ENCODE peak calls at places on chromosomes 2 and 18, in five cellular contexts. K is BJ, P is fibroblast of mammary gland, L is fibroblast of lung, N is A549. X is an unnamed sample.

GRCh38 chr18:54004828-54005227 is 219.6 kb downstream of the MBD2 start:
- DNase-seq in L (no peak), K (no peak), P (peak; percentile 30), N (no peak), X (no peak)

GRCh38 chr18:48609820-48610815 is 71.3 kb downstream of the CTIF start:
- DNase-seq in K (no peak), P (no peak), N (no peak), L (no peak), X (no peak)

GRCh38 chr2:173989160-173989885 is 24.1 kb upstream of the SP3 start:
- DNase-seq in P (no peak), L (no peak), K (no peak), N (no peak), X (no peak)

GRCh38 chr2:10947005-10947440 is 35.3 kb downstream of the KCNF1 start:
- DNase-seq in K (no peak), L (peak; percentile 43), N (no peak), P (peak; percentile 66), X (peak; percentile 62)

GRCh38 chr18:28080876-28081300 is 96.0 kb downstream of the CDH2 start:
- DNase-seq in P (no peak), N (no peak), L (no peak), K (no peak), X (no peak)

GRCh38 chr2:235505210-235505741 is 11.4 kb downstream of the AGAP1 start:
- DNase-seq in N (no peak), L (no peak), K (no peak), P (no peak), X (no peak)

GRCh38 chr2:109663721-109664120 is 49.6 kb downstream of the SOWAHC start:
- DNase-seq in N (no peak), L (peak; percentile 79), K (peak; percentile 17), P (peak; percentile 89), X (peak; percentile 87)

GRCh38 chr2:108377815-108378630 is at the start of gene SULT1C4:
- DNase-seq in K (no peak), N (no peak), L (peak; percentile 53), P (no peak), X (peak; percentile 28)

GRCh38 chr2:61340242-61340641 is 130.6 kb downstream of the USP34 start:
- DNase-seq in K (no peak), P (peak; percentile 73), N (no peak), L (peak; percentile 89), X (peak; percentile 21)

GRCh38 chr2:196441527-196441926 is 198.0 kb upstream of the CCDC150 start:
- DNase-seq in K (no peak), N (no peak), P (no peak), L (no peak), X (no peak)

GRCh38 chr2:11387831-11388230 is 43.4 kb upstream of the ROCK2 start:
- DNase-seq in K (no peak), L (no peak), N (no peak), P (no peak), X (no peak)

GRCh38 chr2:239225921-239226561 is 174.8 kb downstream of the HDAC4 start:
- DNase-seq in K (peak; percentile 68), P (peak; percentile 68), L (peak; percentile 69), N (no peak), X (peak; percentile 32)

GRCh38 chr2:96927420-96928171 is 57.7 kb upstream of the SEMA4C start:
- DNase-seq in P (no peak), K (no peak), L (no peak), N (no peak), X (peak; percentile 39)

GRCh38 chr18:44887227-44887631 is 206.5 kb downstream of the SETBP1 start:
- DNase-seq in K (no peak), P (peak; percentile 87), L (no peak), N (peak; percentile 1), X (peak; percentile 63)

GRCh38 chr2:2456721-2457120 is 125.6 kb upstream of the MYT1L start:
- DNase-seq in K (peak; percentile 2), P (peak; percentile 37), L (peak; percentile 62), N (no peak), X (no peak)

GRCh38 chr2:235827585-235827992 is 333.7 kb downstream of the AGAP1 start:
- DNase-seq in L (peak; percentile 5), K (no peak), N (peak; percentile 43), P (peak; percentile 50), X (peak; percentile 58)

GRCh38 chr2:173667415-173667814 is 297.8 kb downstream of the SP3 start:
- DNase-seq in L (no peak), K (no peak), N (no peak), P (peak; percentile 19), X (peak; percentile 40)

GRCh38 chr18:63339920-63340484 is 20.4 kb upstream of the BCL2 start:
- DNase-seq in K (no peak), P (peak; percentile 58), N (no peak), L (peak; percentile 58), X (no peak)
- TF ChIP-seq CTCF in K (peak; percentile 60), P (peak; percentile 50), N (peak; percentile 45), L (peak; percentile 59), X (peak; percentile 49)

GRCh38 chr2:62505109-62505508 is 886 bp downstream of the TMEM17 start:
- DNase-seq in L (no peak), P (peak; percentile 33), N (no peak), K (no peak), X (peak; percentile 29)
- H3K4me3 ChIP-seq in L (no peak overlapping the region), P (no peak overlapping the region), N (peak overlapping the region; percentile 44), K (peak overlapping the region; percentile 63), X (peak overlapping the region; percentile 9)

GRCh38 chr2:129103922-129104878 is 785.5 kb upstream of the HS6ST1 start:
- DNase-seq in P (no peak), L (no peak), K (no peak), N (no peak), X (no peak)
- TF ChIP-seq CTCF in P (no peak), L (no peak), K (no peak), N (no peak), X (no peak)

GRCh38 chr2:204280239-204280638 is 265.0 kb upstream of the PARD3B start:
- DNase-seq in P (peak; percentile 20), N (no peak), K (no peak), L (no peak), X (no peak)

GRCh38 chr2:204277226-204277625 is 268.0 kb upstream of the PARD3B start:
- DNase-seq in K (no peak), N (no peak), P (peak; percentile 30), L (no peak), X (no peak)

GRCh38 chr2:204282081-204282480 is 263.2 kb upstream of the PARD3B start:
- DNase-seq in L (no peak), N (no peak), K (no peak), P (no peak), X (no peak)

GRCh38 chr2:204282525-204282924 is 262.8 kb upstream of the PARD3B start:
- DNase-seq in P (no peak), K (no peak), N (no peak), L (no peak), X (no peak)
- H3K4me3 ChIP-seq in P (no peak overlapping the region), K (no peak overlapping the region), N (no peak overlapping the region), L (no peak overlapping the region), X (no peak overlapping the region)

DNA sequence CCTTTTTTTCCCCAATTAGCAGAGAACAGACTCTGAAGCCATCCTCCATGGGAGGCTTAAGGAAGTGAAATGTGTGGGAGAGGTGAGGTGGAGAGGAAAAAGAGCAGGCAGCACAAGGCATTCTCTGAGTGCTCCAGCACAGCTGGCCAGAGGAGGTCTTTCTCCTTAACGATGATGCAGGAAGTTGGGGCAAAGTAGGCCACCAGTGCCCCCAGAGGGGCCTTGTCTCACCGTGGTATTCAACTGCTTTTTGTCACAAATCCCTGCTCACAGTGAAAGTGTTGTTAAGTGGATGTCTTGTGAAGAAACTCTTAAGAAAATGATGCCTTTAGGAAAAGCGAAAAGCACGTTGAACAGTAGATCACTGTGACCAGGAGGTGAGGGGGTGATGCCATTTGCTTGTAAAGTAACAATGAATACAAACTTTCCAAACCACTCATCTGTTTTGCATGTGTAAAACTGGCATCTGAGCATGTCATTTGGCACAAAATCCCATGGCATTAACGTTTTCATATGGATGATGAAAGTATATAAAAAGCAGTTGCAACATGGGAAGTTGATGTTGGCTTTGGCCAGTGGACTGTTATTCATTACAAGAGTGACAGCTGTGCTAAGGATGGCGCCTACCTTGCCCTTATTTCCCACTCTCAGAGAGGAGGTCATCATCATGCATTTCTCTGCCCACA is 49.2 kb upstream of the CDC42EP3 start:
- DNase-seq in P (peak; percentile 54), K (no peak), L (peak; percentile 74), N (no peak), X (peak; percentile 82)
- TF ChIP-seq CTCF in P (no peak), K (no peak), L (no peak), N (no peak), X (no peak)